ENCODE peak calls at places on chromosome 4, in nine cellular contexts. T is GM12878; P is foreskin keratinocyte; I is kidney epithelial cell; M is naive thymus-derived CD4-positive, alpha-beta T cell; V is H9; J is brain microvascular endothelial cell; Y is tibial artery; L is CD4-positive, alpha-beta T cell. E is an unnamed sample.
A peak's percentile ranks its signal among the peaks of the same experiment; 100 is the strongest.

GRCh38 chr4:158496030-158496741 is 25.5 kb upstream of the RXFP1 start:
- DNase-seq in T (no peak), L (no peak), V (peak; percentile 58), P (no peak), M (no peak), Y (peak; percentile 20), I (no peak), J (peak; percentile 8), E (no peak)

GRCh38 chr4:151895671-151896070 is 134.9 kb upstream of the GATB start:
- DNase-seq in M (no peak), L (no peak), T (no peak), I (no peak), P (no peak), Y (no peak), J (no peak), V (no peak), E (no peak)

GRCh38 chr4:145935253-145936141 is 3.1 kb downstream of the ZNF827 start:
- DNase-seq in J (no peak), P (no peak), Y (no peak), I (no peak), M (no peak), L (no peak), T (peak; percentile 48), V (peak; percentile 62), E (peak; percentile 9)

GRCh38 chr4:168480991-168481588 is 798 bp upstream of the DDX60L start:
- DNase-seq in Y (no peak), L (peak; percentile 22), M (peak; percentile 83), J (peak; percentile 37), P (peak; percentile 75), I (no peak), T (peak; percentile 16), V (no peak), E (peak; percentile 36)

GRCh38 chr4:82591592-82591991 is 29.8 kb upstream of the TMEM150C start:
- DNase-seq in P (no peak), T (no peak), J (no peak), L (no peak), Y (no peak), M (no peak), I (no peak), V (no peak), E (no peak)

GRCh38 chr4:82706349-82707000 is 92.1 kb downstream of the SCD5 start:
- DNase-seq in T (no peak), L (no peak), J (no peak), I (no peak), V (no peak), M (no peak), Y (no peak), P (no peak), E (no peak)

GRCh38 chr4:52659722-52660261 is 691 bp upstream of the USP46 start:
- DNase-seq in M (no peak), T (no peak), J (peak; percentile 13), V (no peak), P (no peak), I (no peak), L (no peak), Y (peak; percentile 59), E (peak; percentile 19)

GRCh38 chr4:16270654-16271328 is 44.5 kb upstream of the TAPT1 start:
- DNase-seq in M (no peak), J (no peak), P (no peak), V (peak; percentile 35), T (no peak), Y (no peak), I (no peak), L (no peak), E (no peak)

GRCh38 chr4:88814043-88814617 is 116.5 kb upstream of the NAP1L5 start:
- DNase-seq in T (no peak), L (no peak), J (no peak), M (no peak), I (no peak), Y (no peak), P (no peak), V (no peak), E (no peak)

GRCh38 chr4:71550220-71551190 is 211.7 kb downstream of the SLC4A4 start:
- DNase-seq in P (no peak), T (no peak), M (no peak), Y (no peak), J (peak; percentile 88), I (no peak), V (no peak), L (no peak), E (no peak)

GRCh38 chr4:64784125-64784524 is 374.9 kb upstream of the TECRL start:
- DNase-seq in L (no peak), P (peak; percentile 34), J (no peak), I (peak; percentile 82), T (no peak), Y (no peak), M (no peak), V (no peak), E (no peak)

GRCh38 chr4:4810365-4810764 is 49.1 kb upstream of the MSX1 start:
- DNase-seq in I (no peak), J (no peak), Y (no peak), V (no peak), M (no peak), P (no peak), T (no peak), L (no peak), E (no peak)

GRCh38 chr4:4810778-4811177 is 48.7 kb upstream of the MSX1 start:
- DNase-seq in P (no peak), V (no peak), T (no peak), L (no peak), M (no peak), I (no peak), J (no peak), Y (no peak), E (no peak)

GRCh38 chr4:4812145-4812782 is 47.2 kb upstream of the MSX1 start:
- DNase-seq in Y (no peak), T (no peak), V (no peak), I (no peak), M (no peak), J (no peak), P (no peak), L (no peak), E (no peak)
- H3K27me3 ChIP-seq in Y (no peaks in the 10 kb centered on the region), T (no peaks in the 10 kb centered on the region), V (no peaks in the 10 kb centered on the region), I (no peaks in the 10 kb centered on the region), M (no peaks in the 10 kb centered on the region), J (no peaks in the 10 kb centered on the region), P (peaks cover 10% of the 10 kb centered on the region), L (no peaks in the 10 kb centered on the region), E (no peaks in the 10 kb centered on the region)

GRCh38 chr4:183438458-183439113 is 5.8 kb upstream of the CDKN2AIP start:
- DNase-seq in T (no peak), I (peak; percentile 98), P (peak; percentile 99), Y (no peak), M (no peak), J (peak; percentile 40), V (no peak), L (no peak), E (no peak)

GRCh38 chr4:183444953-183445543 is 612 bp downstream of the CDKN2AIP start:
- DNase-seq in J (no peak), Y (peak; percentile 27), L (no peak), I (no peak), P (no peak), V (no peak), T (no peak), M (no peak), E (no peak)

GRCh38 chr4:183443609-183444148 is 757 bp upstream of the CDKN2AIP start:
- DNase-seq in M (no peak), T (no peak), V (peak; percentile 78), Y (no peak), J (peak; percentile 51), I (no peak), L (peak; percentile 37), P (peak; percentile 28), E (no peak)

GRCh38 chr4:183444149-183444952 is at the start of gene CDKN2AIP:
- DNase-seq in Y (peak; percentile 91), M (peak; percentile 95), V (peak; percentile 94), L (peak; percentile 95), I (peak; percentile 71), J (peak; percentile 83), P (peak; percentile 80), T (peak; percentile 60), E (peak; percentile 95)

DNA sequence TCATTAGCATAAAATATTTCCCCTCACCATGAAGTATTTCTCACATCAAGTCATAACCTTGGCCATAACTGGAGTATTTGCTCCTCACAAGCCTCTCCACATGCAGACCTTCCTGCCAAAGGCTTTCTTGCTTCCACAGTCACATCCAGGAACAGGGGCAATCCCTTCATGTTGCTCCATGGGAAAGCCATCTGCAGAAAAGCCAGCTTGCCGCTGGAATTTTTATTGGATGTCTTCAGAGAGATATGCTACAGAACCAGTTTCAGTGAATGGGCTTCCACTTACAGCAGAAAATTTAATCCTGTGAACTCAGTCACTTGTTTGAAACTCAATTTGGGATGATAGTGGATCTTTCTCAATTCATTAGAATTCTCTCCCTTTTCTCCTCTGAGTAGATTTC is 3.2 kb upstream of the CDKN2AIP start:
- DNase-seq in T (no peak), P (no peak), M (no peak), V (no peak), L (no peak), I (no peak), J (no peak), Y (no peak), E (no peak)
- H3K27me3 ChIP-seq in T (no peaks in the 10 kb centered on the region), P (no peaks in the 10 kb centered on the region), M (peaks cover 4% of the 10 kb centered on the region), V (no peaks in the 10 kb centered on the region), L (no peaks in the 10 kb centered on the region), I (no peaks in the 10 kb centered on the region), J (no peaks in the 10 kb centered on the region), Y (no peaks in the 10 kb centered on the region), E (no peaks in the 10 kb centered on the region)

DNA sequence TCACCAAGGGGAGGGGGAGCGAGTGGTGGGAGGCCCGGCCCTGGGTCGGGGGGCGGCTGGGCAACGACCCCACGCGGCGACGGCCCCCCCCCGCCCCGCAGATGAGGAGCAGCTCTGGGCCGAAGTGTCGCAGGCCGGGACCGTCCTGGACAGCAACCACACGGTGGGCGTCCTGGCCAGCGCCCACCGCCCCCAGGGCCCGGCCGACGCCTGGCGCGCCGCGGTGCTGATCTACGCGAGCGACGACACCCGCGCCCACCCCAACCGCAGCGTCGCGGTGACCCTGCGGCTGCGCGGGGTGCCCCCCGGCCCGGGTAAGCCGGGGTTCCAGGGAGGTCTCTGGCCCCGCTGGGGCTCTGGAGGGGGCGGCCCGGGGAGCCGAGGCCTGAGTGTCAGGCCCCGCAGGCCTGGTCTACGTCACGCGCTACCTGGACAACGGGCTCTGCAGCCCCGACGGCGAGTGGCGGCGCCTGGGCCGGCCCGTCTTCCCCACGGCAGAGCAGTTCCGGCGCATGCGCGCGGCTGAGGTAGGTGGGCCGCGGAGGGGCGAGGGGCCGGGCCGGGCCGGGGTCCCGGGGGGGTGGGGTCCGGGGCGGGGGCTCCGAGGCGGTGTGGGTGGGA is 8.7 kb upstream of the FGFRL1 start:
- DNase-seq in L (no peak), J (no peak), M (no peak), Y (no peak), I (no peak), P (no peak), V (no peak), T (no peak), E (no peak)
- H3K27me3 ChIP-seq in L (peaks cover 76% of the 10 kb centered on the region), J (peaks cover 52% of the 10 kb centered on the region), M (peaks cover 3% of the 10 kb centered on the region), Y (peaks cover 7% of the 10 kb centered on the region), I (peaks cover 82% of the 10 kb centered on the region), P (peaks cover 88% of the 10 kb centered on the region), V (peaks cover 35% of the 10 kb centered on the region), T (peaks cover 2% of the 10 kb centered on the region), E (peaks cover 21% of the 10 kb centered on the region)

DNA sequence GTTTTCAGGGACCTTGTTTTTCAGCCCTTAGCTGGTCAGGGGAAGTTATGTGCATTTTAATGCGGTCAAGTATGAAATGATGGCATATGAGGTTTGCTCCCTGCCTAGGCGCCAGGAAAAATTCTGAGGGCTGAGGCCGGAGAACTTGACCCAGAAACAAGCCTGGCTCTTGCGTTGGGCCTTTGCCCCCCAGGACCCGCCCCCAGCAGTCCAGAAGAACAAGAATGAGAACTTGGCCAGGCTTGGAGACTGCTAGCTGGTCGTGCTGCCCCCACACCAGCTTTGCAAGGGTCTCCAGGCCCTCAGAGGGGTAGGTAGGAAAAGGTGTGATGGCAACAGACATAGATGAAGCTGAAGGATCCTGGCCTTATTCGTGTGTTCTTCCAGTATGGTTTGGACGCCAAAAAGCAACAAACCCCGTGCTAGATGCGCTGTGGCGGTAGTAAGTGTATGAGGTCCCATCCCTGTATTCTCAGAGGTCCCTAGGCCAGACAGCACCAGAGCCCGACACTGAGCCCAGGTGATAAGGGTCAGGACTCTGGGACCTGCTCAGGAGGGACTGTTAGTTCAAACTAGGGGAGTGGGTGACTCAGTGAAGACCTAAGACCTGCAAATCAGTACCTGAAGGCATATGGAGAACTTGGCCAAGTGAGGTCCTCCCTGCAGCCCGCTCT is 10.5 kb downstream of the NKX3-2 start:
- DNase-seq in I (no peak), J (no peak), M (no peak), Y (no peak), L (no peak), P (no peak), T (no peak), V (no peak), E (no peak)
- H3K27me3 ChIP-seq in I (peaks cover 94% of the 10 kb centered on the region), J (peaks cover 97% of the 10 kb centered on the region), M (peaks cover 25% of the 10 kb centered on the region), Y (peaks cover 6% of the 10 kb centered on the region), L (peaks cover 95% of the 10 kb centered on the region), P (peaks cover 98% of the 10 kb centered on the region), T (peaks cover 28% of the 10 kb centered on the region), V (peaks cover 90% of the 10 kb centered on the region), E (peaks cover 93% of the 10 kb centered on the region)

E was measured in CD8-positive, alpha-beta memory T cell.